ENCODE peak calls at places on chromosomes 2 and 18, in ten cellular contexts. D, A, L, R, E, Q, H, Z, N and K are unnamed samples.

GRCh38 chr2:176158855-176159677 is 2.0 kb downstream of the HOXD3 start:
- DNase-seq in E (peak; percentile 58), N (no peak), Q (no peak), L (no peak), R (no peak), A (peak; percentile 40), D (no peak), Z (no peak), H (no peak), K (no peak)

GRCh38 chr2:169397697-169398096 is 35.4 kb upstream of the LRP2 start:
- DNase-seq in Z (peak; percentile 29), L (no peak), N (no peak), R (peak; percentile 1), H (no peak), Q (no peak), D (peak; percentile 36), E (no peak), A (peak; percentile 8), K (peak; percentile 27)

GRCh38 chr2:71702971-71703898 is 249.9 kb downstream of the DYSF start:
- DNase-seq in Q (no peak), H (no peak), L (peak; percentile 56), Z (no peak), A (no peak), N (no peak), E (no peak), R (no peak), D (no peak), K (no peak)

GRCh38 chr18:77106331-77106730 is 26.3 kb downstream of the MBP start:
- DNase-seq in D (no peak), Q (peak; percentile 73), E (no peak), R (no peak), N (no peak), H (no peak), L (no peak), A (no peak), Z (no peak), K (peak; percentile 45)

GRCh38 chr2:920999-921398 is 29.6 kb upstream of the SNTG2 start:
- DNase-seq in N (no peak), E (no peak), R (no peak), Q (no peak), D (no peak), L (no peak), H (no peak), Z (no peak), A (no peak), K (no peak)

GRCh38 chr2:177474904-177475474 is 82.4 kb downstream of the AGPS start:
- DNase-seq in E (no peak), H (no peak), L (no peak), N (no peak), Q (no peak), R (peak; percentile 48), Z (no peak), D (peak; percentile 77), A (no peak), K (no peak)

GRCh38 chr18:36108601-36109000 is 20.5 kb downstream of the SLC39A6 start:
- DNase-seq in H (no peak), A (no peak), E (no peak), Z (no peak), Q (no peak), R (no peak), N (no peak), D (peak; percentile 57), L (no peak), K (no peak)

GRCh38 chr18:8627107-8627472 is 17.9 kb downstream of the RAB12 start:
- DNase-seq in A (no peak), E (no peak), N (no peak), Z (no peak), H (no peak), D (no peak), L (no peak), Q (no peak), R (no peak), K (no peak)

GRCh38 chr2:230981704-230982103 is 14.2 kb upstream of the SPATA3 start:
- DNase-seq in H (no peak), L (no peak), D (no peak), Q (peak; percentile 23), E (no peak), A (no peak), Z (no peak), N (no peak), R (no peak), K (no peak)

GRCh38 chr2:175154670-175155082 is 13.3 kb downstream of the ATF2 start:
- DNase-seq in L (no peak), N (no peak), E (no peak), D (peak; percentile 93), H (no peak), A (no peak), Q (no peak), Z (no peak), R (peak; percentile 89), K (no peak)

GRCh38 chr18:48703033-48703386 is 164.2 kb downstream of the CTIF start:
- DNase-seq in Q (no peak), Z (no peak), L (no peak), D (no peak), E (no peak), R (no peak), H (no peak), A (no peak), N (no peak), K (no peak)

GRCh38 chr2:207791579-207792243 is 22.0 kb upstream of the FZD5 start:
- DNase-seq in Z (no peak), R (no peak), A (no peak), N (no peak), D (no peak), H (no peak), L (no peak), E (no peak), Q (no peak), K (no peak)

GRCh38 chr2:65789923-65790675 is 357.7 kb upstream of the SPRED2 start:
- DNase-seq in N (no peak), R (no peak), H (no peak), Z (no peak), L (no peak), A (peak; percentile 5), D (no peak), Q (no peak), E (no peak), K (no peak)

DNA sequence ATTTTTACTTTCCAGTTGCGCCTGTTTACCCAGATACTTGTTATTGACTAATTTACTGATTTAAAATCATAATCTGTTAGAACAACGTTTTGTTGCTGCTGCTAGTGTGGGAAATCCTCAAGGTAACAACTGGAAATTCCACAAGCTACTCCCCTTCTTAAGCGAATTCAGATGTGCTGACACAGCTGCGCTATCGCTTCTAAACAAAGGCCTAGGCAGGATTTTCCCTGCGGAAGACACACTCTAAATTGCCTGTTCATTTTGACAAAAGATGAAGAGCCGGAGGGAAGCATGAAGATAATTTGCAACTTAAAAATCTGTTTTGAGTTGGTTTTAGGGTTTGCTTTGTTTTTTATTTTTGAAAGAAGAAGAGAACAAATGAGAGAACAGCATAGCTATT is 283.8 kb downstream of the ALPK2 start:
- DNase-seq in L (no peak), A (peak; percentile 77), D (no peak), H (no peak), R (no peak), E (no peak), Z (no peak), N (no peak), Q (no peak), K (no peak)
- H3K4me3 ChIP-seq in L (no peak overlapping the region), A (peak overlapping the region; percentile 10), D (no peak overlapping the region), H (no peak overlapping the region), R (no peak overlapping the region), E (no peak overlapping the region), Z (no peak overlapping the region), N (no peak overlapping the region), Q (no peak overlapping the region), K (no peak overlapping the region)

DNA sequence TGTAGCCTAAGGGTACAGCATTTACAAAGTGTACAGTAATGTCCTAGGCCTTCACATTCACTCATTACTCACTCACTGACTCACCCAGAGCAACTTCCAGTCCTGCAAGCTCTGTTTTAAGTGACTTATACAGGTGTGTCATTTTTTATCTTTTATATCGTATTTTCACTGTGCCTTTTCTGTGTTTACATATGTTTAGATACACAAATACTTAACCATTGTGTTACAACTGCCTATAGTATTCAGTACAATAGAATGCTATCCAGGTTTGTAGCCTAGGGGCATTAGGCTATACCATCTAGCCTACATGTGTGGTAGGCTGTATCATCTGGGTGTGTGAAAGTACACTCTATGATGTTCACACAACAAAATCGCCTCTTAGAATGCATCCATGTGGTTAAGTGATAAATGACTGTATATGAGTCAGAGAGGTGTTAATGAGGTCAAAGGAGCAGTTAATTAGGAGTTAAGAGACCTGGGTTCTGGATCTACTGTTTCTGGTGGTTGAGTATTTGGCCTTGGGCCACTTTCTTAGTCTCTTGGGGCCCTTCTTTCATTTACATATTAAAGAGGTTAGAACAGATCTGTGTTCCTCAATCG is 149.1 kb downstream of the GREB1L start:
- DNase-seq in H (no peak), Z (no peak), Q (no peak), E (no peak), R (peak; percentile 31), D (peak; percentile 99), L (no peak), N (peak; percentile 4), A (no peak), K (peak; percentile 51)
- H3K27ac ChIP-seq in H (no peak overlapping the region), Z (no peak overlapping the region), Q (no peak overlapping the region), E (no peak overlapping the region), R (no peak overlapping the region), D (peak overlapping the region; percentile 99), L (no peak overlapping the region), N (peak overlapping the region; percentile 44), A (no peak overlapping the region), K (no peak overlapping the region)

DNA sequence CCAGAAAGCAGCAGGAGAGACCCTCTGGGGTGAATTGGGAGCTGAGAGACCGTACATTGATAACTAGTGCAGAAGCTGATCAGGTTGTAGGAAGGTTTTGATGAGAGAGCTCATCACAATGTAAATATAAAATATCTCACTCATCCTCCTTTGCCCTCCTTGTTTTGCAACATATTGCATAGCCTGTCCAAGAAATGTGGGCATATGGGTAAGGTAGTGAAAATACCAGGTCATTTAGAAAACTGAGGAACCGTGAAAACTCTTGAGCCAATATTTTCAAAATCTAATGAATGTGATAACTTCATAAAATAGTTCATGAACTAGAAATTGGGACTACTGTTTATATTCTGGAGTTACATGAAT is 31.4 kb downstream of the C18orf54 start:
- DNase-seq in Q (no peak), A (no peak), R (no peak), E (no peak), H (no peak), Z (no peak), L (no peak), D (peak; percentile 51), N (no peak), K (no peak)
- H3K4me3 ChIP-seq in Q (no peak overlapping the region), A (no peak overlapping the region), R (no peak overlapping the region), E (no peak overlapping the region), H (no peak overlapping the region), Z (no peak overlapping the region), L (no peak overlapping the region), D (peak overlapping the region; percentile 30), N (no peak overlapping the region), K (no peak overlapping the region)

DNA sequence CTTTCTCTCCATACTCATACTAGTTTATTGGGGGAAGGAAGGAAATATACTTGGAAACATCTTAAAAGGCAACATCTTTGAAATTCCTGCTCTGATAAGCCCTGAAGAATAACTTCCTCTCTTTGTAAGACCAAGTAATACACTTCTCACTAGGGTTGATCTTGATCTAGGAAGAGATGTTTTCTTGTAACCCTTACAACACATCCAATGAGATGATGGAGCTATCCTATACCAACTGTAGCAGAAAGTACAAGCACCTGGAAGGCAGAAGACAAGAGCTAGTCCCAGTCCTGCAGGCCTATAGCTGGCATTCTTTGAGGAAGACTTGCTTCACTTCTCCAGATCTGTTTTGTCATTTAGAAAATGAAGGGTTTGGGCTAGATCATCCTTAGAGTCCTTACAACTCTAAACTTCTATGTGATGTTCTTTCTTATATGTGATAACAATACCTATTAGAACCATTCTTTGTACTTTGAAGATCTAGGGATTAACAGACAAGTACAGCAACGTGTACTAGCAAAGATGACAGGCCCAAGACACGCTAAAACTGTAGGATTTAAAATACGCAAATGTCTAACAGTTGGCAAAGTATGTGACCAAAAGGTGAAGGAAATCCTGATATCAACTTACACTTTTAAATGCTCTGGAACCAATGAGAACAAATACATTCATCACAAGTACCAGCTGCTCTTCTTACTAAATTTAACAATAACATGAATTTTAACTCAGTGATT is 1.8 kb downstream of the ANKRD44 start:
- DNase-seq in H (no peak), Q (no peak), N (no peak), A (no peak), R (no peak), D (no peak), Z (no peak), E (no peak), L (no peak), K (no peak)
- H3K27ac ChIP-seq in H (peak overlapping the region; percentile 15), Q (peak overlapping the region; percentile 86), N (no peak overlapping the region), A (no peak overlapping the region), R (no peak overlapping the region), D (no peak overlapping the region), Z (no peak overlapping the region), E (peak overlapping the region; percentile 51), L (peak overlapping the region; percentile 86), K (peak overlapping the region; percentile 37)